ENCODE peak calls at places on chromosomes 4 and X, in four cellular contexts. M is astrocyte, O is colonic mucosa, A is body of pancreas. C is an unnamed sample.
A peak's percentile ranks its signal among the peaks of the same experiment; 100 is the strongest.

GRCh38 chrX:115564243-115564642 is 3.3 kb downstream of the PLS3 start:
- DNase-seq in M (peak; percentile 63), O (no peak), A (no peak), C (no peak)

GRCh38 chr4:8554555-8555100 is 25.6 kb upstream of the GPR78 start:
- DNase-seq in M (no peak), O (no peak), A (no peak), C (no peak)

GRCh38 chr4:20464381-20464780 is 212.7 kb downstream of the SLIT2 start:
- DNase-seq in M (peak; percentile 75), O (no peak), A (no peak), C (peak; percentile 18)

GRCh38 chr4:15677507-15677988 is 4.1 kb upstream of the FAM200B start:
- DNase-seq in M (peak; percentile 71), O (peak; percentile 68), A (peak; percentile 82), C (no peak)

GRCh38 chr4:70818921-70819320 is 20.8 kb downstream of the GRSF1 start:
- DNase-seq in M (no peak), O (no peak), A (no peak), C (no peak)

GRCh38 chrX:28135378-28136047 is 154.3 kb upstream of the DCAF8L1 start:
- DNase-seq in M (peak; percentile 68), O (no peak), A (no peak), C (no peak)

GRCh38 chr4:18556402-18556801 is 534.8 kb upstream of the LCORL start:
- DNase-seq in M (no peak), O (no peak), A (no peak), C (no peak)

GRCh38 chrX:9530848-9531274 is 66.0 kb downstream of the TBL1X start:
- DNase-seq in M (peak; percentile 82), O (peak; percentile 47), A (peak; percentile 78), C (peak; percentile 69)

GRCh38 chrX:50765986-50766385 is 48.0 kb downstream of the SHROOM4 start:
- DNase-seq in M (no peak), O (no peak), A (peak; percentile 23), C (no peak)

GRCh38 chr4:185343726-185344581 is 51.8 kb downstream of the LRP2BP start:
- DNase-seq in M (peak; percentile 60), O (no peak), A (peak; percentile 14), C (peak; percentile 10)

GRCh38 chr4:5395781-5396180 is 312.6 kb downstream of the EVC2 start:
- DNase-seq in M (no peak), O (no peak), A (no peak), C (no peak)

GRCh38 chrX:151694661-151695582 is at the start of gene PRRG3:
- DNase-seq in M (no peak), O (no peak), A (no peak), C (no peak)
- H3K4me3 ChIP-seq in M (no peak within 1 kb of the TSS), O (no peak within 1 kb of the TSS), A (no peak within 1 kb of the TSS), C (no peak within 1 kb of the TSS)

DNA sequence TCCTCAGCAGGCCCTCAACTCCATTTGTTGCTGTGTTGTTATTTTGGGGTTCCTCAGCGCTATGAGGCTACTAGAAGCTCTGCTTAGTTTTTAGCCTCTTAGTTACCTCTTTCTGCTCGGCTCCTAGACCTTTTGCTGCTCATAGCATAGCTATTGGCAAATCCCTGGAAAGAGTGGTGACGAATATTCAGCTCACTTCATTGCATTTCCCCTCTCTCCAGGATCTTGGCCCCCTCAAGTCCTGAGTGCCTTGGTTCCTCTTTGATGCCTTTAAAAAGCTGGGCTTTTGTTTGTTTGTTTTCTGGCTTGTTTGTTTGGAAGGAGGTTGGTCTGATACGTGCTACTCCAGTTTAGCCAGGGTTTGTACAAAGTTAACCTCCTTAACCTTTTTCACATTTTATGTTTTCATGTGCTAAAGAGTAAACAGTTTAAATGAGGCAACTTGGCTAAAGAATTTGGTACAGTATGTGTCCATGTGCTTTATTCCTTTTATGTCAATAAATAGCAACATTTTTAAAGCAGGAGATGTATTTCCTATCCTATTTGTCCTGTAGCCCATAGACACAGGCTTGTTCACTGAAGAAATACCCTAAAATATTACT is 31.5 kb downstream of the SMAD1 start:
- DNase-seq in M (no peak), O (no peak), A (no peak), C (no peak)
- H3K9me3 ChIP-seq in M (no peaks in the 10 kb centered on the region), O (no peaks in the 10 kb centered on the region), A (no peaks in the 10 kb centered on the region), C (peaks cover 20% of the 10 kb centered on the region)

GRCh38 chr4:173538148-173538902 is 8.3 kb upstream of the HAND2 start:
- DNase-seq in M (no peak), O (no peak), A (no peak), C (no peak)
- H3K27me3 ChIP-seq in M (peaks cover 91% of the 10 kb centered on the region), O (peaks cover 62% of the 10 kb centered on the region), A (no peaks in the 10 kb centered on the region), C (peaks cover 2% of the 10 kb centered on the region)

GRCh38 chr4:162015090-162015489 is 148.7 kb downstream of the FSTL5 start:
- DNase-seq in M (peak; percentile 62), O (no peak), A (no peak), C (no peak)
- H3K4me3 ChIP-seq in M (no peak overlapping the region), O (no peak overlapping the region), A (no peak overlapping the region), C (no peak overlapping the region)

DNA sequence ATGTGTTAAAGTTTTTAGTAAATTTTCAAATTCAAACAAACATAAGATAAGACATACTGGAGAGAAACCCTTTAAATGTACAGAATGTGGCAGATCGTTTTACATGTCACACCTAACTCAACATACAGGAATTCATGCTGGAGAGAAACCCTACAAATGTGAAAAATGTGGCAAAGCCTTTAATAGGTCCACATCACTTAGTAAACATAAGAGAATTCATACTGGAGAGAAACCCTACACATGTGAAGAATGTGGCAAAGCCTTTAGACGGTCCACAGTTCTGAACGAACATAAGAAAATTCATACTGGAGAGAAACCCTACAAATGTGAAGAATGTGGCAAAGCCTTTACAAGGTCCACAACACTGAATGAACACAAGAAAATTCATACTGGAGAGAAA is 32.8 kb downstream of the ZNF595 start:
- DNase-seq in M (no peak), O (no peak), A (no peak), C (no peak)
- H3K9me3 ChIP-seq in M (peaks cover 41% of the 10 kb centered on the region), O (peaks cover 17% of the 10 kb centered on the region), A (peaks cover 11% of the 10 kb centered on the region), C (peaks cover 41% of the 10 kb centered on the region)

GRCh38 chrX:151750511-151750910 is 16.0 kb downstream of the CNGA2 start:
- DNase-seq in M (no peak), O (no peak), A (no peak), C (no peak)

GRCh38 chrX:151742311-151742710 is 7.8 kb downstream of the CNGA2 start:
- DNase-seq in M (no peak), O (no peak), A (no peak), C (no peak)

GRCh38 chrX:151745651-151746050 is 11.1 kb downstream of the CNGA2 start:
- DNase-seq in M (no peak), O (no peak), A (no peak), C (no peak)

GRCh38 chrX:151743651-151744470 is 9.3 kb downstream of the CNGA2 start:
- DNase-seq in M (no peak), O (no peak), A (no peak), C (no peak)

DNA sequence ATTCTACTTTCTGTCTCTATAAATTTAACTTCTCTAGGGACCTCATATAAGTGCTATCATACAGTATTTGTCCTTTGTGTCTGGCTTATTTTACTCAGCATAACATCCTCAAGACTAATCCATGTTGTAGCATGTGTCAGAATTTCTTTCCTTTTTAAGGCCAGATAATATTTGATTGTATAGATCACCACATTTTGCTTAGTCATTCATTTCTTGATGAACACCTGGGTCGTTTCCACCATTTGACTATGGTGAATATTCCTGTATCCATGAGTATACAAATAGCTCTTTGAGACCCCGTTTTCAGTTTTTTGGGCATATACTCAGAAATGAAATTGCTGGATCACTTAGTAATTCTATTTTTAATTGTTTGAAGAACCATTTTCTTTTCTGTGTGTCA is 12.0 kb downstream of the CNGA2 start:
- DNase-seq in M (no peak), O (no peak), A (no peak), C (no peak)
- H3K27me3 ChIP-seq in M (no peaks in the 10 kb centered on the region), O (no peaks in the 10 kb centered on the region), A (no peaks in the 10 kb centered on the region), C (no peaks in the 10 kb centered on the region)

DNA sequence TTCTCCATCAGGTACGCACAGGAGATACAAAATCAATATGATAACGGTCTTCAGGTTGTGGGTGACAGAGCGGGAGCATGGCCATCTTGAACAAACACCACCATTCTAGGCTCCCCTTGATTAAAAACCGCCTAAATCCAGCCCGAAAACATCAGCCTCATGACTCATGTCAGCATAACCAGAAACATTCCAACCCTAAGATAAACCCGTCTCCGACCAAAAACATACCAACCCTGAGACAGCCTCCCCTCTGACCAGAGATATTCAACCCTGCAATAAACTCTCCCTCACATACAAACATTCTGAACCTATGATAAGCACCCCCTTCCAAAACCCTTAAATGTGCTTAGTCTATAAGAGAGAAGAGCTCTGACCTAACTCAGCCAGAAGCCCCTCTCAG is 157.9 kb downstream of the DHRSX start:
- DNase-seq in M (peak; percentile 89), O (no peak), A (no peak), C (peak; percentile 49)
- H3K4me3 ChIP-seq in M (no peak overlapping the region), O (no peak overlapping the region), A (no peak overlapping the region), C (no peak overlapping the region)

GRCh38 chrX:67714004-67714403 is 170.2 kb downstream of the AR start:
- DNase-seq in M (no peak), O (no peak), A (no peak), C (no peak)
- H3K9me3 ChIP-seq in M (no peaks in the 10 kb centered on the region), O (no peaks in the 10 kb centered on the region), A (no peaks in the 10 kb centered on the region), C (no peaks in the 10 kb centered on the region)

DNA sequence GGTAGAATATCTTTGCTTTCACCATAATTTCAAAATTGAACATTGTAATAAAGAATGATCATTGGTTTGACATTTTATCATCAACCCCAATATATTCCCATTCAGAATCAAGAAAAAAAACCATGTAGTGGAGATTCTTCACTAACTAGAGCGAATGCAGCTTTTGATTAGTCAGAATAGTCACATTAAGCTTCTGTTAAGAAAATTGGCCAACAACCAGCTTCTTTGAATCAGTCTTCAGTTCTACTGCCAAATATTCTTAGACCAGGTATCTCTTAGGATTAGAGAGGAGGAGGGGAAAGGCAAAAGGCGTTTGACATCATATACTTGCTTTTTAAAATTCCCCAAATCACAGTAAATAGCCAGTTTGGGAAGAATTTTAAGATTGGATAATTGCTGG is 22.2 kb upstream of the TBC1D8B start:
- DNase-seq in M (peak; percentile 27), O (no peak), A (no peak), C (no peak)
- H3K27me3 ChIP-seq in M (no peaks in the 10 kb centered on the region), O (no peaks in the 10 kb centered on the region), A (no peaks in the 10 kb centered on the region), C (no peaks in the 10 kb centered on the region)

GRCh38 chr4:122688529-122688928 is 44.0 kb upstream of the BBS12 start:
- DNase-seq in M (no peak), O (no peak), A (no peak), C (no peak)

GRCh38 chr4:122691988-122692387 is 40.5 kb upstream of the BBS12 start:
- DNase-seq in M (no peak), O (no peak), A (no peak), C (no peak)

GRCh38 chr4:122689972-122690371 is 42.5 kb upstream of the BBS12 start:
- DNase-seq in M (no peak), O (no peak), A (no peak), C (no peak)

GRCh38 chr4:122695226-122695625 is 37.3 kb upstream of the BBS12 start:
- DNase-seq in M (no peak), O (no peak), A (no peak), C (no peak)

GRCh38 chr4:122692641-122693520 is 39.6 kb upstream of the BBS12 start:
- DNase-seq in M (peak; percentile 56), O (no peak), A (no peak), C (no peak)
- H3K4me3 ChIP-seq in M (no peak overlapping the region), O (no peak overlapping the region), A (no peak overlapping the region), C (no peak overlapping the region)

C was measured in MG63.